ENCODE peak calls at places on chromosomes 13 and 19, in nine cellular contexts. One of them, this sample, is unnamed.

GRCh38 chr19:29560313-29561075 is 34.7 kb downstream of the VSTM2B start:
- DNase-seq in right lobe of liver: no peak
- DNase-seq in keratinocyte: no peak
- DNase-seq in cardiac muscle cell: no peak
- DNase-seq in Peyer's patch: no peak
- DNase-seq in astrocyte of the spinal cord: no peak
- DNase-seq in Caco-2: no peak
- DNase-seq in thoracic aorta: no peak
- DNase-seq in A549: no peak
- DNase-seq in this sample: no peak

GRCh38 chr13:49248433-49249002 is 793 bp downstream of the CDADC1 start:
- DNase-seq in right lobe of liver: no peak
- DNase-seq in keratinocyte: no peak
- DNase-seq in cardiac muscle cell: peak; percentile 52
- DNase-seq in Peyer's patch: no peak
- DNase-seq in astrocyte of the spinal cord: peak; percentile 25
- DNase-seq in Caco-2: no peak
- DNase-seq in thoracic aorta: no peak
- DNase-seq in A549: no peak
- DNase-seq in this sample: peak; percentile 20

GRCh38 chr19:32359581-32359980 is 14.2 kb downstream of the ZNF507 start:
- DNase-seq in right lobe of liver: no peak
- DNase-seq in keratinocyte: no peak
- DNase-seq in cardiac muscle cell: no peak
- DNase-seq in Peyer's patch: no peak
- DNase-seq in astrocyte of the spinal cord: no peak
- DNase-seq in Caco-2: no peak
- DNase-seq in thoracic aorta: no peak
- DNase-seq in A549: no peak
- DNase-seq in this sample: no peak

GRCh38 chr13:20159646-20160345 is 1.1 kb downstream of the GJA3 start:
- DNase-seq in right lobe of liver: no peak
- DNase-seq in keratinocyte: no peak
- DNase-seq in cardiac muscle cell: peak; percentile 22
- DNase-seq in Peyer's patch: no peak
- DNase-seq in astrocyte of the spinal cord: peak; percentile 21
- DNase-seq in Caco-2: no peak
- DNase-seq in thoracic aorta: no peak
- DNase-seq in A549: no peak
- DNase-seq in this sample: no peak

GRCh38 chr19:16957151-16957662 is 68.4 kb downstream of the F2RL3 start:
- DNase-seq in right lobe of liver: no peak
- DNase-seq in keratinocyte: no peak
- DNase-seq in cardiac muscle cell: peak; percentile 91
- DNase-seq in Peyer's patch: peak; percentile 15
- DNase-seq in astrocyte of the spinal cord: peak; percentile 1
- DNase-seq in Caco-2: no peak
- DNase-seq in thoracic aorta: no peak
- DNase-seq in A549: no peak
- DNase-seq in this sample: no peak

GRCh38 chr19:40716031-40716654 is 543 bp downstream of the COQ8B start:
- DNase-seq in right lobe of liver: no peak
- DNase-seq in keratinocyte: peak; percentile 99
- DNase-seq in cardiac muscle cell: no peak
- DNase-seq in Peyer's patch: peak; percentile 58
- DNase-seq in astrocyte of the spinal cord: no peak
- DNase-seq in Caco-2: no peak
- DNase-seq in thoracic aorta: peak; percentile 78
- DNase-seq in A549: peak; percentile 93
- DNase-seq in this sample: no peak

GRCh38 chr13:66301482-66301881 is 928.7 kb downstream of the PCDH9 start:
- DNase-seq in right lobe of liver: no peak
- DNase-seq in keratinocyte: no peak
- DNase-seq in cardiac muscle cell: no peak
- DNase-seq in Peyer's patch: no peak
- DNase-seq in astrocyte of the spinal cord: no peak
- DNase-seq in Caco-2: no peak
- DNase-seq in thoracic aorta: no peak
- DNase-seq in A549: no peak
- DNase-seq in this sample: no peak

GRCh38 chr13:75481176-75482069 is 546 bp downstream of the TBC1D4 start:
- DNase-seq in right lobe of liver: peak; percentile 61
- DNase-seq in keratinocyte: no peak
- DNase-seq in cardiac muscle cell: peak; percentile 33
- DNase-seq in Peyer's patch: peak; percentile 48
- DNase-seq in astrocyte of the spinal cord: peak; percentile 37
- DNase-seq in Caco-2: peak; percentile 60
- DNase-seq in thoracic aorta: no peak
- DNase-seq in A549: peak; percentile 21
- DNase-seq in this sample: peak; percentile 29

GRCh38 chr19:49309087-49309486 is 15.9 kb downstream of the SLC6A16 start:
- DNase-seq in right lobe of liver: no peak
- DNase-seq in keratinocyte: no peak
- DNase-seq in cardiac muscle cell: no peak
- DNase-seq in Peyer's patch: no peak
- DNase-seq in astrocyte of the spinal cord: no peak
- DNase-seq in Caco-2: no peak
- DNase-seq in thoracic aorta: no peak
- DNase-seq in A549: no peak
- DNase-seq in this sample: no peak

GRCh38 chr19:4971816-4972495 is 3.0 kb downstream of the KDM4B start:
- DNase-seq in right lobe of liver: peak; percentile 57
- DNase-seq in keratinocyte: no peak
- DNase-seq in cardiac muscle cell: no peak
- DNase-seq in Peyer's patch: no peak
- DNase-seq in astrocyte of the spinal cord: no peak
- DNase-seq in Caco-2: no peak
- DNase-seq in thoracic aorta: no peak
- DNase-seq in A549: no peak
- DNase-seq in this sample: no peak

GRCh38 chr13:56501750-56502149 is 639.0 kb upstream of the PRR20A start:
- DNase-seq in right lobe of liver: no peak
- DNase-seq in keratinocyte: no peak
- DNase-seq in cardiac muscle cell: no peak
- DNase-seq in Peyer's patch: no peak
- DNase-seq in astrocyte of the spinal cord: no peak
- DNase-seq in Caco-2: no peak
- DNase-seq in thoracic aorta: no peak
- DNase-seq in A549: no peak
- DNase-seq in this sample: no peak

GRCh38 chr13:110812111-110812868 is 98.8 kb downstream of the ING1 start:
- DNase-seq in right lobe of liver: no peak
- DNase-seq in keratinocyte: no peak
- DNase-seq in cardiac muscle cell: peak; percentile 65
- DNase-seq in Peyer's patch: no peak
- DNase-seq in astrocyte of the spinal cord: peak; percentile 11
- DNase-seq in Caco-2: no peak
- DNase-seq in thoracic aorta: no peak
- DNase-seq in A549: no peak
- DNase-seq in this sample: no peak

GRCh38 chr19:8569066-8569761 is 8.0 kb downstream of the MYO1F start:
- DNase-seq in right lobe of liver: peak; percentile 70
- DNase-seq in keratinocyte: peak; percentile 42
- DNase-seq in cardiac muscle cell: peak; percentile 95
- DNase-seq in Peyer's patch: peak; percentile 86
- DNase-seq in astrocyte of the spinal cord: peak; percentile 96
- DNase-seq in Caco-2: no peak
- DNase-seq in thoracic aorta: no peak
- DNase-seq in A549: peak; percentile 64
- DNase-seq in this sample: peak; percentile 86

GRCh38 chr13:111429064-111429558 is 108.7 kb downstream of the TEX29 start:
- DNase-seq in right lobe of liver: no peak
- DNase-seq in keratinocyte: no peak
- DNase-seq in cardiac muscle cell: peak; percentile 17
- DNase-seq in Peyer's patch: peak; percentile 64
- DNase-seq in astrocyte of the spinal cord: peak; percentile 1
- DNase-seq in Caco-2: peak; percentile 73
- DNase-seq in thoracic aorta: no peak
- DNase-seq in A549: peak; percentile 29
- DNase-seq in this sample: peak; percentile 47

GRCh38 chr13:87172166-87172825 is 498.9 kb upstream of the SLITRK5 start:
- DNase-seq in right lobe of liver: no peak
- DNase-seq in keratinocyte: no peak
- DNase-seq in cardiac muscle cell: no peak
- DNase-seq in Peyer's patch: no peak
- DNase-seq in astrocyte of the spinal cord: no peak
- DNase-seq in Caco-2: no peak
- DNase-seq in thoracic aorta: no peak
- DNase-seq in A549: no peak
- DNase-seq in this sample: no peak

DNA sequence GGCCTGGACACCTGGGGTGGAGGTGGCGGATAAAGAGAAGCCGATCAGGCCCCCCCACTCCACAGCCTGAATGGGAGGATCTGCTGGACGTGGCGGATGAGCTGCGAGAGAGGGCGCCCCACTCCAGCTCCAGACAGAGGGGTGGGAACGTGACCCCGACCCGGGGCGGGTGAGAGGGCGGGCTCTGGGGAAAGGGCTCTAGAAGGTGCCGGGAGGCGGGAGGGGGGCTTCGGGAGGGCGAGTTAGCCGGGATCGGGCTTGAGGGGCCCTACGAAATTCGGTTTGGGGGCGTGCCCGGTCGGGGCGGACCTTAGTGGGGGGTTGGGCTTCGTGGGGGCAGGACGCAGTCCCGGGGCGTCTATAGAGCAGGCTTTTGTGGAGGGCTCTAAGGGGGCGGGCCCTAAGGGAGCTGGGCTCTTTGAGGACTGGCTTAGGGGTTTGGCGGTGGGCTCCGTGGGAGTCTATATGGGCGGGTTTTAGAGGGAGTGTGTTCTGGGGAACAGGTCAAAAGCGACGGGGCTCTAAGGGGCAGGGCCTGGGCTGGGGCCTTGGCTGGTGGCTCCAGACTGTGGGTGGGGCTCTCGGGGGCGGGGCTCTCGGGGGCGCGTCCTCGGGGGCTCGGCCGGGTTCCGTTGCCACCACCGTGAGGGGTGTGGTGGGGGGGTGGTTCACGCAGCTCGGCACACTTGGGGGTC is 4.1 kb upstream of the NANOS3 start:
- DNase-seq in right lobe of liver: no peak
- DNase-seq in keratinocyte: no peak
- DNase-seq in cardiac muscle cell: no peak
- DNase-seq in Peyer's patch: peak; percentile 61
- DNase-seq in astrocyte of the spinal cord: no peak
- DNase-seq in Caco-2: no peak
- DNase-seq in thoracic aorta: no peak
- DNase-seq in A549: peak; percentile 47
- DNase-seq in this sample: peak; percentile 65
- TF ChIP-seq CTCF in right lobe of liver: no peak
- TF ChIP-seq CTCF in keratinocyte: no peak
- TF ChIP-seq CTCF in cardiac muscle cell: peak; percentile 29
- TF ChIP-seq CTCF in Peyer's patch: peak; percentile 20
- TF ChIP-seq CTCF in astrocyte of the spinal cord: peak; percentile 35
- TF ChIP-seq CTCF in Caco-2: peak; percentile 20
- TF ChIP-seq CTCF in thoracic aorta: no peak
- TF ChIP-seq CTCF in A549: peak; percentile 37
- TF ChIP-seq CTCF in this sample: peak; percentile 47

DNA sequence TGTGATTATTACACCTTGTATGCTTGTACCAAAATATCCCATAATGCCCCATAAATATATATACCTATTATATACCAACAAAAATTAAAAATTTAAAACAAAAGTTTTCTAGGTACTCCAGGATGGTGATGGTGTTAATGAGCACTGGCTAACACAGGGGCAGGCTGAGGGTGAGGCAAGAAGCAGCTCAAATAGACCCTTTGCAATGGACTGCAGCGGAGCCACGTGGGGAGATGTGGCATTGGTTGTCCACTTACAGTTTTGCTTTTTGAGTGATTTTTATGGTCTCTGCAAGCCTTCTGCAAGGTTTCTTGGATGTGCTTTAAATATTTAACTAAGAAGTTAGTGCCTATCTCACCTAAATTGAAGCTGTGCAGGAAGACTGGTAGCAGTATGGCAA is 132.9 kb downstream of the RAP2A start:
- DNase-seq in right lobe of liver: no peak
- DNase-seq in keratinocyte: no peak
- DNase-seq in cardiac muscle cell: no peak
- DNase-seq in Peyer's patch: no peak
- DNase-seq in astrocyte of the spinal cord: no peak
- DNase-seq in Caco-2: no peak
- DNase-seq in thoracic aorta: no peak
- DNase-seq in A549: no peak
- DNase-seq in this sample: no peak
- TF ChIP-seq CTCF in right lobe of liver: no peak
- TF ChIP-seq CTCF in keratinocyte: no peak
- TF ChIP-seq CTCF in cardiac muscle cell: no peak
- TF ChIP-seq CTCF in Peyer's patch: no peak
- TF ChIP-seq CTCF in astrocyte of the spinal cord: no peak
- TF ChIP-seq CTCF in Caco-2: no peak
- TF ChIP-seq CTCF in thoracic aorta: no peak
- TF ChIP-seq CTCF in A549: no peak
- TF ChIP-seq CTCF in this sample: no peak

GRCh38 chr19:30686252-30686762 is 314.1 kb downstream of the ZNF536 start:
- DNase-seq in right lobe of liver: no peak
- DNase-seq in keratinocyte: no peak
- DNase-seq in cardiac muscle cell: peak; percentile 12
- DNase-seq in Peyer's patch: no peak
- DNase-seq in astrocyte of the spinal cord: peak; percentile 5
- DNase-seq in Caco-2: no peak
- DNase-seq in thoracic aorta: no peak
- DNase-seq in A549: no peak
- DNase-seq in this sample: no peak
- TF ChIP-seq CTCF in right lobe of liver: no peak
- TF ChIP-seq CTCF in keratinocyte: no peak
- TF ChIP-seq CTCF in cardiac muscle cell: peak; percentile 22
- TF ChIP-seq CTCF in Peyer's patch: no peak
- TF ChIP-seq CTCF in astrocyte of the spinal cord: peak; percentile 23
- TF ChIP-seq CTCF in Caco-2: no peak
- TF ChIP-seq CTCF in thoracic aorta: no peak
- TF ChIP-seq CTCF in A549: peak; percentile 16
- TF ChIP-seq CTCF in this sample: no peak

GRCh38 chr13:102399791-102400618 is 1.8 kb downstream of the FGF14 start:
- DNase-seq in right lobe of liver: peak; percentile 60
- DNase-seq in keratinocyte: no peak
- DNase-seq in cardiac muscle cell: no peak
- DNase-seq in Peyer's patch: no peak
- DNase-seq in astrocyte of the spinal cord: no peak
- DNase-seq in Caco-2: no peak
- DNase-seq in thoracic aorta: no peak
- DNase-seq in A549: no peak
- DNase-seq in this sample: peak; percentile 32

GRCh38 chr13:102392810-102393209 is 9.0 kb downstream of the FGF14 start:
- DNase-seq in right lobe of liver: no peak
- DNase-seq in keratinocyte: no peak
- DNase-seq in cardiac muscle cell: no peak
- DNase-seq in Peyer's patch: no peak
- DNase-seq in astrocyte of the spinal cord: no peak
- DNase-seq in Caco-2: no peak
- DNase-seq in thoracic aorta: no peak
- DNase-seq in A549: no peak
- DNase-seq in this sample: no peak

GRCh38 chr13:102395174-102395573 is 6.7 kb downstream of the FGF14 start:
- DNase-seq in right lobe of liver: no peak
- DNase-seq in keratinocyte: no peak
- DNase-seq in cardiac muscle cell: no peak
- DNase-seq in Peyer's patch: no peak
- DNase-seq in astrocyte of the spinal cord: no peak
- DNase-seq in Caco-2: no peak
- DNase-seq in thoracic aorta: no peak
- DNase-seq in A549: no peak
- DNase-seq in this sample: no peak

GRCh38 chr13:102395939-102396338 is 5.9 kb downstream of the FGF14 start:
- DNase-seq in right lobe of liver: no peak
- DNase-seq in keratinocyte: no peak
- DNase-seq in cardiac muscle cell: no peak
- DNase-seq in Peyer's patch: no peak
- DNase-seq in astrocyte of the spinal cord: no peak
- DNase-seq in Caco-2: no peak
- DNase-seq in thoracic aorta: no peak
- DNase-seq in A549: no peak
- DNase-seq in this sample: no peak

GRCh38 chr13:102394158-102395053 is 7.4 kb downstream of the FGF14 start:
- DNase-seq in right lobe of liver: peak; percentile 95
- DNase-seq in keratinocyte: peak; percentile 13
- DNase-seq in cardiac muscle cell: peak; percentile 92
- DNase-seq in Peyer's patch: peak; percentile 97
- DNase-seq in astrocyte of the spinal cord: peak; percentile 87
- DNase-seq in Caco-2: no peak
- DNase-seq in thoracic aorta: peak; percentile 66
- DNase-seq in A549: peak; percentile 86
- DNase-seq in this sample: peak; percentile 97
- TF ChIP-seq CTCF in right lobe of liver: peak; percentile 50
- TF ChIP-seq CTCF in keratinocyte: no peak
- TF ChIP-seq CTCF in cardiac muscle cell: peak; percentile 26
- TF ChIP-seq CTCF in Peyer's patch: no peak
- TF ChIP-seq CTCF in astrocyte of the spinal cord: peak; percentile 31
- TF ChIP-seq CTCF in Caco-2: no peak
- TF ChIP-seq CTCF in thoracic aorta: no peak
- TF ChIP-seq CTCF in A549: peak; percentile 42
- TF ChIP-seq CTCF in this sample: peak; percentile 53

This sample was measured in GM10248.